ENCODE peak calls at places on chromosome 5, in five cellular contexts. O is K562, C is H1, W is SK-N-SH, P is HepG2. G is an unnamed sample. For H3K36me3, the result is how much of the 10 kb centered on the place peaks cover.

GRCh38 chr5:92761585-92761984 is 819.4 kb downstream of the NR2F1-AS1 start:
- DNase-seq in O (no peak), C (no peak), W (no peak), P (no peak), G (no peak)

GRCh38 chr5:91955610-91956009 is 572.5 kb upstream of the ARRDC3 start:
- DNase-seq in O (no peak), C (no peak), W (no peak), P (no peak), G (no peak)

GRCh38 chr5:107322936-107323335 is 347.8 kb downstream of the EFNA5 start:
- DNase-seq in O (no peak), C (no peak), W (no peak), P (no peak), G (no peak)

GRCh38 chr5:174570662-174571061 is 153.7 kb upstream of the MSX2 start:
- DNase-seq in O (no peak), C (no peak), W (no peak), P (no peak), G (no peak)

GRCh38 chr5:61933787-61934626 is 372.0 kb upstream of the KIF2A start:
- DNase-seq in O (peak), C (peak), W (peak), P (peak), G (peak)

GRCh38 chr5:172904643-172905345 is 54.4 kb upstream of the RPL26L1 start:
- DNase-seq in O (no peak), C (no peak), W (peak), P (peak), G (no peak)

GRCh38 chr5:75048457-75048953 is 3.9 kb downstream of the GCNT4 start:
- DNase-seq in O (no peak), C (no peak), W (no peak), P (no peak), G (no peak)

GRCh38 chr5:149846021-149846420 is 98.6 kb downstream of the PDE6A start:
- DNase-seq in O (no peak), C (no peak), W (no peak), P (no peak), G (no peak)

GRCh38 chr5:40775085-40775845 is 19.5 kb upstream of the TTC33 start:
- DNase-seq in O (no peak), C (no peak), W (no peak), P (no peak), G (no peak)

GRCh38 chr5:135332519-135333150 is 66.4 kb downstream of the MACROH2A1 start:
- DNase-seq in O (peak), C (no peak), W (peak), P (peak), G (peak)

GRCh38 chr5:93428868-93429267 is 152.2 kb downstream of the NR2F1-AS1 start:
- DNase-seq in O (no peak), C (no peak), W (no peak), P (no peak), G (no peak)

GRCh38 chr5:34022131-34022705 is 14.4 kb upstream of the AMACR start:
- DNase-seq in O (no peak), C (no peak), W (no peak), P (no peak), G (no peak)

GRCh38 chr5:171978519-171978918 is 27.9 kb downstream of the FBXW11 start:
- DNase-seq in O (no peak), C (no peak), W (no peak), P (no peak), G (no peak)

GRCh38 chr5:169413416-169413815 is 112.5 kb upstream of the SLIT3 start:
- DNase-seq in O (no peak), C (no peak), W (no peak), P (no peak), G (no peak)

GRCh38 chr5:68661237-68661636 is 432.6 kb upstream of the SLC30A5 start:
- DNase-seq in O (peak), C (peak), W (no peak), P (peak), G (no peak)

GRCh38 chr5:26805076-26805475 is 233.3 kb downstream of the CDH9 start:
- DNase-seq in O (no peak), C (no peak), W (no peak), P (no peak), G (no peak)

GRCh38 chr5:10534491-10535236 is 29.2 kb upstream of the ANKRD33B start:
- DNase-seq in O (no peak), C (no peak), W (no peak), P (no peak), G (no peak)

GRCh38 chr5:150113047-150113744 is 26.8 kb upstream of the CSF1R start:
- DNase-seq in O (peak), C (peak), W (peak), P (no peak), G (no peak)

GRCh38 chr5:147044868-147045267 is 166.3 kb upstream of the PPP2R2B start:
- DNase-seq in O (no peak), C (no peak), W (no peak), P (no peak), G (no peak)

GRCh38 chr5:142222235-142222880 is 102.5 kb downstream of the SPRY4 start:
- DNase-seq in O (no peak), C (no peak), W (no peak), P (no peak), G (no peak)

GRCh38 chr5:150960791-150961396 is 56.1 kb upstream of the ZNF300 start:
- DNase-seq in O (no peak), C (no peak), W (no peak), P (no peak), G (peak)

GRCh38 chr5:143442398-143442797 is 38.9 kb upstream of the NR3C1 start:
- DNase-seq in O (no peak), C (no peak), W (no peak), P (no peak), G (no peak)

GRCh38 chr5:113612060-113612496 is 98.6 kb downstream of the YTHDC2 start:
- DNase-seq in O (peak), C (no peak), W (peak), P (peak), G (no peak)

GRCh38 chr5:142384014-142384413 is 59.2 kb upstream of the SPRY4 start:
- DNase-seq in O (no peak), C (no peak), W (no peak), P (no peak), G (no peak)

GRCh38 chr5:61280766-61281427 is 51.2 kb upstream of the ZSWIM6 start:
- DNase-seq in O (no peak), C (no peak), W (no peak), P (no peak), G (no peak)

GRCh38 chr5:67393211-67393610 is 196.6 kb upstream of the CD180 start:
- DNase-seq in O (no peak), C (no peak), W (no peak), P (no peak), G (no peak)

GRCh38 chr5:2352101-2352861 is 399.2 kb downstream of the IRX2 start:
- DNase-seq in O (no peak), C (no peak), W (no peak), P (peak), G (no peak)

GRCh38 chr5:169629847-169630548 is 7.1 kb upstream of the DOCK2 start:
- DNase-seq in O (no peak), C (no peak), W (no peak), P (peak), G (no peak)

GRCh38 chr5:38556599-38557308 is at the start of gene LIFR:
- DNase-seq in O (peak), C (peak), W (peak), P (peak), G (peak)

GRCh38 chr5:78819707-78820106 is 165.4 kb downstream of the ARSB start:
- DNase-seq in O (no peak), C (no peak), W (no peak), P (no peak), G (no peak)
- H3K4me3 ChIP-seq in O (no peak), C (no peak), W (no peak), P (no peak), G (no peak)

DNA sequence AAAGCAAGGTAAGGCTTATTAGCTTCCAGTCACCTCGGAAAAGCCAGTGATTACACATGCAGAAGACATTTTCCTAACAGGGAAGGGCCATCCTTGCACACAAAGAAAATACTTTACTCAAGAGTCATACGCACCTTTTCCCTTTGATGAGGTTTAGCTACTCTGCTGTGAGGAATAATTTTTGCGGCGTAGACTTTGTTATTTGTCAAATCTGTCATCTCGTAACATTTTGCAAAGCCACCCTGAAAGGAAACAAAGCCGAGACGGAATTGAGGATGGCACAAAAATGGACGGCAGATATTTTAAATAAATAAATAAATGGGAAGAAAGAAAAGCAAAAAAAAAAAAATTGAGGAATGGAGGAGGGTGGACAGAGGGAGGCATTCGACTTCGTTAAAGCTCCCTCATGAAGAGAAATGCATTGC is 1.0 kb downstream of the PLK2 start:
- DNase-seq in O (no peak), C (no peak), W (peak), P (peak), G (no peak)
- TF ChIP-seq YY1 in O (no peak), C (no peak), W (no peak), P (no peak), G (no peak)

GRCh38 chr5:134120386-134121138 is 6.1 kb downstream of the TCF7 start:
- DNase-seq in O (no peak), C (no peak), W (no peak), P (no peak), G (no peak)

GRCh38 chr5:134116291-134116690 is 1.8 kb downstream of the TCF7 start:
- DNase-seq in O (no peak), C (no peak), W (no peak), P (no peak), G (no peak)

GRCh38 chr5:134119720-134120119 is 5.2 kb downstream of the TCF7 start:
- DNase-seq in O (no peak), C (no peak), W (no peak), P (no peak), G (no peak)

GRCh38 chr5:134116789-134117761 is 2.6 kb downstream of the TCF7 start:
- DNase-seq in O (no peak), C (no peak), W (no peak), P (no peak), G (no peak)

DNA sequence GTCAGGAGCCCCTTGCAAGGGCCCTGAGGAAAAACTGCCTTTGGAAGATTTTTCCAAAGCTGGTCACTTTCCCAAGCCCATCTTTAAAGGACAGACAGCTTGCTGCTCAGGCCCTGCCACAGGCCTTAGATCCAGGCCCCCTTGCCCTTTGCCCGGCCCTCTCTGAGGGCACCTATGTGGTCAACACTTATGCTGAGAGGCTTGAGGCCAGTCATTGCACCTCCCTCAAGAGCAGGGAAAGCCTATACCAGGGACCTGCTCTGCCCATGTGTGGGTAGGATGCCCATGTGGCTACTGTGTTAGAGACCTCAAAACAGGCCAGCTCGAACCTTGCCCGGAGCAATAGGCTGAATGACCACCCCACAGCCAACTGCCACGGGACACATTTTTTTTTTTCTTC is 3.7 kb downstream of the TCF7 start:
- DNase-seq in O (no peak), C (no peak), W (no peak), P (no peak), G (no peak)
- H3K36me3 ChIP-seq in O (under half), C (under half), W (under half), P (under half), G (under half)

DNA sequence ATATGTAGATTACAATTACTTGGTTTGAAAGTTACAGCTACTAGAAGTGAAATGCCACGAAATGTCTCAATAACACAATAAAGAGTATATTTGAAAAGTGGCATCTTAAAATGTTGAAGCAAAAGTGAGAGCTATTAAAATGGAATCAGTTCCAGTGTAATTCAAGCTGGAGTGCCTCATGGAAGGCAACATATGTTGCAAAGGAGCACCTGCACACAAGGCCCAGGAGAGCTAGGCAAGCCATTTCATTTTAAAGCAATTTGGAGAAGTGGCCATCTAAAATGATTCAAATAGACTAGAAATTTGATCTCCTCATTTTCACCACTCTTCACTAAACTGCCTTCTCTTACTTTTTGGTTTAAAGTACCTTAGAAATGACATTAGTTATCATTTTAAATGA is 167.8 kb downstream of the GABRB2 start:
- DNase-seq in O (no peak), C (no peak), W (no peak), P (no peak), G (no peak)
- H3K4me3 ChIP-seq in O (no peak), C (no peak), W (no peak), P (no peak), G (no peak)

GRCh38 chr5:64497390-64497789 is 8.4 kb upstream of the RGS7BP start:
- DNase-seq in O (no peak), C (no peak), W (no peak), P (no peak), G (peak)
- TF ChIP-seq YY1 in O (no peak), C (no peak), W (no peak), P (no peak), G (no peak)

DNA sequence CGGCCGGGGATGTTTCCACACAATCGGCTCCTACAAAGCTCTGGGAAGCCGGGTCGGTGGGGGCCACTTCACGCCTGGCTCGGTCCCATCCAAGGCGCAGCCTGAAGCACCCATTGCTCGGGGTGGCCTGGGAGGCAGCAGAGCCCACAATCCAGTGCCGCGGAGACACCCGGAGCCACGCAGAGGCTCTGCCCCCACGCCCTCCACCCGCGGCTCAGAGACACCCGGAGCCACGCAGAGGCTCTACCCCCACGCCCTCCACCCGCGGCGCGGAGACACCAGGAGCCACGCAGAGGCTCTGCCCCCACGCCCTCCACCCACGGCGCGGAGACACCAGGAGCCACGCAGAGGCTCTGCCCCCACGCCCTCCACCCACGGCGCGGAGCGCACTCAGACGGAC is 31.9 kb downstream of the SLC12A7 start:
- DNase-seq in O (no peak), C (no peak), W (no peak), P (no peak), G (no peak)
- H3K36me3 ChIP-seq in O (under half), C (half or more), W (under half), P (under half), G (half or more)

DNA sequence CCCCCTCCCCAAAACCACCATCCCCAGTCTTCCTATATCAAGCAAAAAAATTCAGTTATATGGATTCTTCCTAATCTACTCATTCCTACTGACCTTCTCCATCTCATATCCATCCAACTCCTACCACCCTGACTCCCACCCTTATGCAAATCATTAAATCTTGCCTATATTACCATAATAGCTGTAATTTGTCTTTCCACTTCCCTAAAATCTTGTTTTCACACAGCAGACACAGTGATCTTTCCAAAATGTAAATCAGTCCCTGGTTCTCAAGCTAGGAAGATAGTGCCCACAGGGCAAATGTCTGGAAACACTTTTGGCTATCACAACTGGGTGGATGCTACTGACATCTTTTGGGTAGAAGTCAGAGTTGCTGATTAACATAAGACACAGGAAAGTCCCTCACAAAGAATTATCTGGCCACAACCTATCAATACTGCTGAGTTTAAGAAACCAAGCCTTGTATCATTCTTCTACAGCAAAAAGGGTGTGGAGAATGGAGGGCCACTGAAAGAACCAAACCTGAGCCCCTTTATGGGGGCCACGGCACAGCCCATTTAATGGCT is 1.4 kb downstream of the SRA1 start:
- DNase-seq in O (no peak), C (no peak), W (peak), P (no peak), G (no peak)
- H3K4me3 ChIP-seq in O (peak), C (peak), W (peak), P (peak), G (peak)

GRCh38 chr5:42836070-42836769 is 24.5 kb upstream of the SELENOP start:
- DNase-seq in O (no peak), C (no peak), W (no peak), P (no peak), G (no peak)
- TF ChIP-seq YY1 in O (no peak), C (no peak), W (no peak), P (no peak), G (no peak)